ENCODE peak calls at places on chromosomes 13 and 19, in six cellular contexts. X, V, U, N, G and M are unnamed samples.

GRCh38 chr19:7602240-7602934 is 6.7 kb downstream of the CAMSAP3 start:
- DNase-seq in X (no peak), V (no peak), U (no peak), N (no peak), G (peak; percentile 57), M (no peak)

GRCh38 chr13:46615888-46616531 is 63.0 kb downstream of the LRCH1 start:
- DNase-seq in X (no peak), V (no peak), U (no peak), N (no peak), G (peak; percentile 68), M (no peak)

GRCh38 chr19:11264452-11265176 is 2.3 kb upstream of the DOCK6 start:
- DNase-seq in X (peak; percentile 69), V (peak; percentile 57), U (no peak), N (no peak), G (no peak), M (no peak)

GRCh38 chr13:75794663-75795062 is 158.5 kb downstream of the LMO7 start:
- DNase-seq in X (no peak), V (no peak), U (no peak), N (no peak), G (no peak), M (no peak)

GRCh38 chr13:71378992-71379905 is 487.8 kb downstream of the DACH1 start:
- DNase-seq in X (no peak), V (no peak), U (no peak), N (no peak), G (no peak), M (no peak)

GRCh38 chr13:31160857-31161582 is 684 bp downstream of the HSPH1 start:
- DNase-seq in X (peak; percentile 75), V (peak; percentile 55), U (peak; percentile 61), N (peak; percentile 70), G (peak; percentile 84), M (peak; percentile 50)

GRCh38 chr13:111275382-111275781 is 45.1 kb upstream of the TEX29 start:
- DNase-seq in X (no peak), V (no peak), U (no peak), N (no peak), G (no peak), M (no peak)

GRCh38 chr13:68030152-68030809 is 800.1 kb upstream of the PCDH9 start:
- DNase-seq in X (no peak), V (no peak), U (no peak), N (no peak), G (no peak), M (no peak)

GRCh38 chr19:48630289-48631036 is 6.7 kb downstream of the DBP start:
- DNase-seq in X (peak; percentile 84), V (peak; percentile 88), U (no peak), N (peak; percentile 59), G (peak; percentile 87), M (no peak)

GRCh38 chr19:39038098-39038497 is 5.7 kb upstream of the FBXO27 start:
- DNase-seq in X (no peak), V (no peak), U (no peak), N (peak; percentile 32), G (peak; percentile 51), M (peak; percentile 54)
- TF ChIP-seq CTCF in X (no peak), V (no peak), U (no peak), N (no peak), G (peak; percentile 13), M (no peak)

DNA sequence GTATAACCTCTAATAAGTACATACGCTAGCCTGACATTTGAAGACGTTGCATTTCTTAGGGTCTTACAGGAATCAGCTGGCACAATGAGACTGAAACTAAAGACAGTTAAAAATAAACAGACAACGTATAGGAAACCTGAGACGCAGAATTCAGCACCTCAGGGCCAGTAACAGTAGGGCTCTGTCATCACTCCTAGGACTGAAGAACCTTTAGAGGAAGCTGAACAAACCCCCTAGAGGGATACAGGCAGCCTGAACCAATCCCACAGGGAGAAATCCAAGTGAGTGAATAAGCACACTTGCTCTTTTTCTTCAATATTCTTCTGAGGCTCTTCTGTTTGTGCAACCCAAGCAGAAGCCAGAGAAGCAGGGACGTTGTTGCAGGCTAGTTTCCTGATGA is 53.9 kb upstream of the KLHL1 start:
- DNase-seq in X (no peak), V (no peak), U (no peak), N (no peak), G (no peak), M (no peak)
- TF ChIP-seq CTCF in X (no peak), V (no peak), U (no peak), N (no peak), G (no peak), M (no peak)

GRCh38 chr19:18522124-18522861 is 423 bp upstream of the ELL start:
- DNase-seq in X (peak; percentile 100), V (peak; percentile 100), U (peak; percentile 100), N (peak; percentile 100), G (peak; percentile 100), M (peak; percentile 98)
- TF ChIP-seq CTCF in X (peak; percentile 11), V (peak; percentile 10), U (peak; percentile 30), N (no peak), G (peak; percentile 35), M (no peak)

DNA sequence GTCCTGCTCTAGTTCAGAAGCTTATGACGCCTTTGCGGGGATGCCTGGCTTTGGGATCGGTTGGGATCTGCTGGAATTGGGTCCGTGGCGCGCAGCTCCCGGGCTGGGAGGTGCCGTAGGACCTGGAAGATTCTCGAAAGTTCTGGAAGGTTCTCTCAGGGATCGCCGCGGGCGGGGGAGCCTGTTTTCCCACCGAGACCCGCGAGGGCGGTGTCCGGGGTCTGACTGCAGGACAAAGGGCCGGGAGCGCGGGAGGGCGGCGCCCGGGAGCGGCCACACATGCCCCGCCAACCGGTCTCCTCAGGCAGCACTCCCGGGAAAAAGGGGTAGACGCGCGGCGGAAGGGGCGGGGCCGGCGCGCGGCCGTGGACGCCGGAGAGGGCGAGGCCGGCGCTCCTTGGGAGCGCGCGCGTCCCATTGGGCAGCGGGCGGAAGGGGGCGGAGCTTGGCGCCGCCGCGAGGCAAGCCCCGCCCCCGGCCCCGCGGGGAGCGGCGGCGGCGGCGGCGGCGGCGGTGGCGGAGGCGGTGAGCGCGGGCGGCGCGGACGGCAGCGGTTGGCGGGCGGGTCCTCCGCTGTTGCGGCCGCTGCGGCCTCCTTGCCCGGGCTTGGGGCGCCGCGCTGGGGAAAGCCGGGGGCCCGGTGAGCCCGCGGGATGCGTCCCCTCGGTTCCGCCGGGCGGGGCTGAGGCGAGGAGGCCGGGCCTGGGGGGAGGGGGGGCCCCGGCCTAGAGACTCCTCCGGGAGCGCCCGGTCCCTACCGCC is 29.0 kb upstream of the NDUFS7 start:
- DNase-seq in X (peak; percentile 95), V (peak; percentile 93), U (peak; percentile 78), N (peak; percentile 90), G (peak; percentile 91), M (peak; percentile 99)
- TF ChIP-seq CTCF in X (peak; percentile 21), V (no peak), U (no peak), N (no peak), G (no peak), M (no peak)

DNA sequence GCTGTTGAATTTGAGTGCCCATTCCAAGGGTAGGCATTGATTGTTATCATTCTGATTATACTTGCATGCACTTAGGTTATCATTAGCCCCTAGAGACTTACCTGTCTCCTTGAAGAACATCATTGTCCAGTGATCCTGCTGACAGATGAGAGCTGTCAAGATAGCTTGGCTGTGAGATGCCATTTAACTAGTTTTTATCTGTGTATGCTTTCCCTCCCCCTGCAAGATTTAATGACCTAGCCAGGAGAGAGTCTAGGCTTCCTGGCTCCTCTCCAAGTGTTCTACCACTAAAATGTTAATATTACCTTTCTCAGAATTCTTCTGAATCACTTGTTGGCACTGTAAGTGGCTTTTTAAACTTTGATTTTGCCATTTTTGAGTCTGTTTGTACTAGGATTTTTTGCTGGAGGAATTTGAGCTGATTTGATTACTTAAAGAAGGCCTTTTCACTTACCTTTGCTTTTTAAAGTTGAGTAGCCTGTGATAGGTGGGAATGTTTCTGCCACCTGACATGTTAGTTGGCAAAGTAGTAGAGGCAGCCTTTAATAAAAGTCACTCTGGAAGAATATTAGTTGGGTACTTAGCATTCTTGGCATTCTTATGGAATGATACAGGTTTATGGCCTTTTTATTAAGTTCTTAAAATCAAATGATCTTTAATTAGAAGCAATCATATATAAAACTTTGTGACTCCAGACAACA is 41.1 kb downstream of the ARHGAP35 start:
- DNase-seq in X (no peak), V (no peak), U (no peak), N (no peak), G (no peak), M (no peak)
- TF ChIP-seq CTCF in X (no peak), V (no peak), U (no peak), N (no peak), G (no peak), M (no peak)

DNA sequence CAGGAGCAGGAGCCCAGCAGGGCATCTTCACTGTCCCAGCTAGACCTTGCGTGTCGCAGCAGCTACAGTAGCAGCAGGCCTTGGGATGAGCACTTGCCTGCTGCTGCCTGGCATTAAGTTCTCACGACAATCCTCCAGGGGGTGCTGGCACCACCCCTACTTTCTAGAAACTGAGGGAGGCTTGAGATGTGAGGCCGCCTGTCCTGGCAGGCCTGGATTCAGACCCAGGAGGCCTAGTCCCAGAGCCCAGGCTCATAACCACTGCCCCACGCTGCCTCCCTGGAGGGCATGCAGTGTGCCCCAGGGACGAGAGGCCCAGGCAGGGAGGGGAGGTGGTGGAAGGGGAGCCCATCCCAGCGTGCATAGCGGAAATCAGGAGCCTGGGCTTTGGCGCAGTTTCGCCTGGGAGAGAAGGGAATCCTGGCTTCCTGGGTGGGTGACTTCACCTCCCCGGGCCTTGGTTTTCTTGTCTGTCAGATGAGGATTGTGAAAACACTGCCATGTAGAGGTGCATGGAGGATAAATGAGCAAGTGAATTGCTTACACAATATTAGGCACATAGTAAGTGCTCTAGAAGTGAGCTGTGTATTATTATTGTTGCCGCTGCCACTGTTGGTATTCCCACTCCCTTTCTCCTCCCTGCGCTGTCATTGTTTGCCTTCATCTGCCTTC is 26.1 kb downstream of the PPP5C start:
- DNase-seq in X (no peak), V (no peak), U (no peak), N (no peak), G (peak; percentile 28), M (no peak)
- TF ChIP-seq CTCF in X (peak; percentile 7), V (peak; percentile 10), U (no peak), N (peak; percentile 34), G (peak; percentile 43), M (no peak)

DNA sequence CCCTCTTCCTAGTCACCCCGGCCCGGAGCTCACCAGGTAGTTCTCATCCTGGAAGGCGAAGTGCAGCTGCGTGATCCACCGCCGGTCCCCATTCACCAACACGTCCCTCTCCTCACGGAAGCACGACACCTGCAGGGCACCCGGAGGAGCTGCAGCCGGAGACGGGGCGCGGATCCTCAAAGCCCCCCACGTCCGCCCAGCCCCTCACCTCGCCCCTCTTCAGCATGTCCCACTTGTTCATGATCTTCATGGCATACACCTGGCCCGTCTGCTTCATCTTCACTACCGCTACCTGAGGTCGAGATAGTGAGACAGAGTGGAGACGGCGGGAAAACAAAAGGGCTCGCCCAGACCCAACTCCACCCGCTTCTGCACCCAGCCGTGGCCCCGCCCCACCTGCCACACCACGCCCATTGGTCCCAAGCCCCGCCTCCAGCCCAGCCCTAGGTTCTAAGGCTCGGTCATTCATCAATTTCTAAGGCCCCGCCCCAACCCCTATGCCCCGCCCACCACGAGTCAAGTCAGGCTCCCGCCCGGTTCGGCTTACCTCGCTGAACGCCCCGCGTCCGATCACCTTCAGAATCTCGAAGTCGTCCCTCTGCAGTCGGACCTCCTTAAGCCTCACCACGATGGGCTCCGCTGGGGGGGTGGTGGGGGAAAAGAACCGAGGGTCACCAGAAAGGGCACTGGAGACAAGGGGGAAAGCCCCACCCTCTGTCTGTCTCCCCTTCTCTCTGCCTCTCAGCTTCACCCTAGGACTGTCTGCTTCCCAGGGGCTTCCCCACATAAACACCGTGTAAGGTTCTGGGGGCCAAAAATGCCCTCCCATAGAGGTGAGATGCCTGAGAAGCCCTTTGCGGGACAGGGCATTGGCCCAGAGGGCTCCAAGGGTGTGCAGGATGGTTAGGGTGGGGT is 2.8 kb downstream of the DMPK start:
- DNase-seq in X (peak; percentile 84), V (peak; percentile 81), U (peak; percentile 90), N (peak; percentile 94), G (peak; percentile 51), M (peak; percentile 98)
- TF ChIP-seq CTCF in X (no peak), V (peak; percentile 48), U (peak; percentile 54), N (peak; percentile 74), G (peak; percentile 34), M (peak; percentile 76)

GRCh38 chr13:81929988-81930387 is 1589.1 kb upstream of the SPRY2 start:
- DNase-seq in X (no peak), V (no peak), U (no peak), N (no peak), G (peak; percentile 1), M (no peak)

GRCh38 chr13:81927347-81927746 is 1586.4 kb upstream of the SPRY2 start:
- DNase-seq in X (no peak), V (no peak), U (no peak), N (no peak), G (no peak), M (no peak)
- TF ChIP-seq CTCF in X (no peak), V (no peak), U (no peak), N (peak; percentile 34), G (no peak), M (no peak)